ENCODE peak calls at places on chromosomes 1 and 21, in ten cellular contexts. L is PC-9; Q is stimulated activated CD4-positive, alpha-beta T cell treated with anti-CD3 and anti-CD28 coated beads, Interleukin-4, amount 100 ng/mL, for 4 hours; F is NCI-H774; I is Kasumi-1; J is SHP77; X is amygdala; G is skeletal muscle cell; W is putamen; C is H7. P is an unnamed sample.

GRCh38 chr1:115456441-115456961 is 118.5 kb upstream of the NGF start:
- DNase-seq in C (no peak), I (no peak), W (no peak), X (no peak), J (no peak), G (no peak), F (no peak), L (peak), Q (no peak), P (no peak)

GRCh38 chr21:35521293-35521692 is 472.2 kb upstream of the RUNX1 start:
- DNase-seq in I (no peak), J (no peak), Q (no peak), F (no peak), C (peak), X (no peak), W (no peak), G (no peak), L (no peak), P (no peak)

GRCh38 chr1:109636201-109636952 is 16.7 kb downstream of the AMPD2 start:
- DNase-seq in C (peak), X (no peak), Q (no peak), J (no peak), F (no peak), I (no peak), G (no peak), L (peak), W (peak), P (peak)

GRCh38 chr1:10762875-10763274 is 33.6 kb downstream of the CASZ1 start:
- DNase-seq in X (no peak), W (no peak), F (no peak), I (no peak), L (no peak), C (no peak), J (no peak), G (no peak), Q (no peak), P (no peak)

GRCh38 chr21:31665397-31665796 is 5.9 kb downstream of the SOD1 start:
- DNase-seq in F (no peak), Q (peak), G (peak), W (peak), X (peak), L (no peak), C (no peak), I (peak), J (no peak), P (no peak)

GRCh38 chr1:246572795-246573194 is 6.5 kb downstream of the CNST start:
- DNase-seq in X (no peak), C (no peak), W (no peak), L (no peak), I (peak), J (no peak), F (no peak), Q (no peak), G (no peak), P (no peak)

GRCh38 chr1:235018161-235018560 is 110.5 kb downstream of the TOMM20 start:
- DNase-seq in I (no peak), C (no peak), G (peak), W (no peak), F (no peak), J (no peak), X (no peak), Q (no peak), L (peak), P (no peak)

GRCh38 chr1:190479537-190479936 is 1.9 kb upstream of the BRINP3 start:
- DNase-seq in J (peak), G (no peak), Q (no peak), L (no peak), I (no peak), F (peak), W (no peak), C (no peak), X (no peak), P (no peak)

GRCh38 chr21:34691396-34692032 is 22.7 kb downstream of the CLIC6 start:
- DNase-seq in X (no peak), J (no peak), F (no peak), G (no peak), C (no peak), L (peak), I (no peak), W (no peak), Q (no peak), P (no peak)

GRCh38 chr1:174160603-174161002 is 1.3 kb downstream of the RABGAP1L start:
- DNase-seq in Q (no peak), C (no peak), G (no peak), F (no peak), I (no peak), X (no peak), J (no peak), L (no peak), W (no peak), P (no peak)

GRCh38 chr21:43367296-43367695 is 59.6 kb downstream of the SIK1 start:
- DNase-seq in I (no peak), Q (no peak), C (no peak), F (no peak), W (no peak), G (no peak), J (peak), L (no peak), X (no peak), P (no peak)

GRCh38 chr1:82177190-82177589 is 376.5 kb downstream of the ADGRL2 start:
- DNase-seq in L (no peak), Q (no peak), F (no peak), W (no peak), X (no peak), C (no peak), J (no peak), G (peak), I (no peak), P (no peak)

GRCh38 chr1:60612790-60613189 is 469.6 kb upstream of the NFIA start:
- DNase-seq in C (no peak), J (no peak), F (no peak), I (no peak), W (no peak), G (no peak), L (no peak), X (no peak), Q (no peak), P (no peak)

GRCh38 chr1:33354707-33355276 is 33.9 kb upstream of the A3GALT2 start:
- DNase-seq in I (no peak), F (no peak), Q (no peak), C (no peak), L (no peak), G (no peak), W (no peak), X (no peak), J (no peak), P (no peak)

GRCh38 chr21:41615613-41616012 is 107.7 kb upstream of the TMPRSS2 start:
- DNase-seq in L (peak), G (peak), Q (no peak), X (no peak), W (no peak), I (no peak), F (no peak), C (no peak), J (no peak), P (no peak)

GRCh38 chr1:24193046-24193445 is 6.0 kb upstream of the IFNLR1 start:
- DNase-seq in W (no peak), J (no peak), G (no peak), Q (no peak), X (no peak), L (no peak), F (no peak), I (no peak), C (peak), P (no peak)

GRCh38 chr1:204321665-204322064 is 38.1 kb downstream of the PLEKHA6 start:
- DNase-seq in X (no peak), L (no peak), J (no peak), W (no peak), G (no peak), Q (no peak), F (no peak), I (no peak), C (no peak), P (no peak)

GRCh38 chr1:217078010-217078704 is 354.9 kb upstream of the ESRRG start:
- DNase-seq in G (no peak), I (no peak), F (peak), X (no peak), J (peak), C (peak), W (no peak), Q (no peak), L (peak), P (no peak)